ENCODE peak calls at places on chromosomes 7 and 10, in seven cellular contexts. M is brain pericyte, Z is iPS-NIHi11, Y is nephron progenitor cell, O is GM19239, F is psoas muscle, W is H7. E is an unnamed sample.

GRCh38 chr7:129298268-129298893 is 73.6 kb downstream of the AHCYL2 start:
- DNase-seq in M (no peak), Z (peak; percentile 58), Y (peak; percentile 39), O (peak; percentile 25), F (peak; percentile 25), W (peak; percentile 59), E (peak; percentile 38)

GRCh38 chr7:108613949-108614381 is 44.3 kb downstream of the DNAJB9 start:
- DNase-seq in M (no peak), Z (no peak), Y (no peak), O (no peak), F (no peak), W (no peak), E (no peak)

GRCh38 chr10:125700355-125700911 is 17.5 kb upstream of the TEX36 start:
- DNase-seq in M (no peak), Z (no peak), Y (no peak), O (no peak), F (no peak), W (no peak), E (no peak)

GRCh38 chr10:71589617-71590551 is 129.7 kb downstream of the C10orf105 start:
- DNase-seq in M (no peak), Z (no peak), Y (no peak), O (no peak), F (no peak), W (no peak), E (no peak)

GRCh38 chr10:15558136-15558535 is 161.6 kb downstream of the ITGA8 start:
- DNase-seq in M (no peak), Z (no peak), Y (no peak), O (no peak), F (no peak), W (no peak), E (no peak)

GRCh38 chr7:36155811-36156361 is 2.8 kb downstream of the EEPD1 start:
- DNase-seq in M (peak; percentile 71), Z (no peak), Y (peak; percentile 33), O (no peak), F (peak; percentile 56), W (peak; percentile 43), E (no peak)

GRCh38 chr10:83990126-83990525 is 149.2 kb upstream of the GHITM start:
- DNase-seq in M (no peak), Z (no peak), Y (no peak), O (peak; percentile 14), F (no peak), W (no peak), E (no peak)

GRCh38 chr7:50359995-50360925 is 55.7 kb downstream of the IKZF1 start:
- DNase-seq in M (no peak), Z (no peak), Y (no peak), O (no peak), F (no peak), W (no peak), E (no peak)

GRCh38 chr7:1512781-1513656 is 8.8 kb upstream of the INTS1 start:
- DNase-seq in M (no peak), Z (no peak), Y (no peak), O (no peak), F (peak; percentile 85), W (no peak), E (peak; percentile 74)

GRCh38 chr7:73521636-73522080 is 435 bp downstream of the BAZ1B start:
- DNase-seq in M (no peak), Z (peak; percentile 81), Y (peak; percentile 64), O (peak; percentile 31), F (peak; percentile 74), W (peak; percentile 85), E (peak; percentile 83)

GRCh38 chr10:80163741-80164341 is 31.3 kb downstream of the PLAC9 start:
- DNase-seq in M (no peak), Z (no peak), Y (no peak), O (no peak), F (peak; percentile 62), W (no peak), E (no peak)

GRCh38 chr10:91313761-91314520 is 93.5 kb downstream of the PCGF5 start:
- DNase-seq in M (no peak), Z (no peak), Y (no peak), O (no peak), F (no peak), W (no peak), E (no peak)

GRCh38 chr7:27102578-27103442 is at the start of gene HOXA2:
- DNase-seq in M (no peak), Z (no peak), Y (peak; percentile 77), O (no peak), F (no peak), W (peak; percentile 55), E (no peak)

GRCh38 chr7:79923953-79924352 is 210.7 kb upstream of the GNAI1 start:
- DNase-seq in M (no peak), Z (no peak), Y (no peak), O (no peak), F (no peak), W (no peak), E (no peak)

GRCh38 chr7:15457959-15458955 is 103.6 kb downstream of the AGMO start:
- DNase-seq in M (no peak), Z (no peak), Y (no peak), O (no peak), F (no peak), W (no peak), E (no peak)

GRCh38 chr7:27164381-27165088 is 802 bp downstream of the HOXA9 start:
- DNase-seq in M (no peak), Z (no peak), Y (peak; percentile 62), O (no peak), F (peak; percentile 22), W (peak; percentile 85), E (no peak)

GRCh38 chr10:23198610-23198939 is 6.5 kb downstream of the PTF1A start:
- DNase-seq in M (no peak), Z (peak; percentile 39), Y (no peak), O (no peak), F (no peak), W (no peak), E (no peak)

GRCh38 chr10:16809074-16809718 is 8.0 kb downstream of the RSU1 start:
- DNase-seq in M (no peak), Z (peak; percentile 58), Y (peak; percentile 46), O (peak; percentile 7), F (peak; percentile 23), W (peak; percentile 76), E (peak; percentile 26)

E was measured in germinal center.